ENCODE peak calls at places on chromosomes 2 and 18, in four cellular contexts. A is keratinocyte, B is hepatocyte, C is kidney. O is an unnamed sample.

GRCh38 chr2:42129947-42130346 is 39.2 kb upstream of the EML4 start:
- DNase-seq in A (no peak), C (no peak), B (no peak), O (no peak)

GRCh38 chr2:55012648-55013484 is 37.4 kb downstream of the RTN4 start:
- DNase-seq in C (no peak), B (no peak), A (no peak), O (no peak)

GRCh38 chr2:234705108-234705507 is 208.2 kb upstream of the ARL4C start:
- DNase-seq in A (no peak), B (no peak), C (no peak), O (no peak)

GRCh38 chr2:103139628-103140268 is 377.9 kb downstream of the TMEM182 start:
- DNase-seq in B (no peak), C (no peak), A (no peak), O (no peak)

GRCh38 chr2:147006724-147007123 is 838.1 kb upstream of the ACVR2A start:
- DNase-seq in A (no peak), C (no peak), B (no peak), O (no peak)

GRCh38 chr2:237691200-237691907 is 64.0 kb downstream of the LRRFIP1 start:
- DNase-seq in B (peak; percentile 51), C (no peak), A (no peak), O (no peak)

GRCh38 chr2:233453916-233454315 is 99.6 kb downstream of the DGKD start:
- DNase-seq in B (no peak), A (no peak), C (peak; percentile 36), O (peak; percentile 20)

GRCh38 chr2:188820576-188820975 is 153.6 kb upstream of the COL3A1 start:
- DNase-seq in A (no peak), C (no peak), B (no peak), O (no peak)

GRCh38 chr2:127076924-127077323 is 30.0 kb downstream of the BIN1 start:
- DNase-seq in B (no peak), C (no peak), A (no peak), O (no peak)

GRCh38 chr2:38076250-38076709 is 329 bp upstream of the CYP1B1 start:
- DNase-seq in A (no peak), C (peak; percentile 96), B (peak; percentile 88), O (peak; percentile 89)

GRCh38 chr18:13414542-13414941 is 196.0 kb downstream of the LDLRAD4 start:
- DNase-seq in C (no peak), A (no peak), B (no peak), O (no peak)

GRCh38 chr2:150085478-150085877 is 402.0 kb downstream of the RND3 start:
- DNase-seq in C (no peak), A (no peak), B (no peak), O (no peak)

GRCh38 chr2:141341444-141341843 is 789.4 kb downstream of the LRP1B start:
- DNase-seq in B (peak; percentile 16), A (no peak), C (no peak), O (no peak)

GRCh38 chr2:235601960-235602704 is 108.3 kb downstream of the AGAP1 start:
- DNase-seq in C (no peak), B (no peak), A (no peak), O (no peak)

GRCh38 chr2:191631754-191632153 is 46.2 kb upstream of the NABP1 start:
- DNase-seq in A (no peak), B (peak; percentile 67), C (no peak), O (peak; percentile 61)

GRCh38 chr2:146602856-146603255 is 1242.0 kb upstream of the ACVR2A start:
- DNase-seq in A (no peak), B (no peak), C (no peak), O (no peak)

GRCh38 chr2:31138037-31138962 is at the start of gene GALNT14:
- DNase-seq in B (peak; percentile 81), C (peak; percentile 92), A (no peak), O (peak; percentile 67)

GRCh38 chr2:45554764-45555163 is 56.3 kb downstream of the SRBD1 start:
- DNase-seq in A (no peak), B (no peak), C (no peak), O (no peak)

GRCh38 chr18:75223687-75224347 is 13.2 kb downstream of the TSHZ1 start:
- DNase-seq in C (no peak), A (no peak), B (peak; percentile 37), O (no peak)

GRCh38 chr2:20582600-20583221 is 68.2 kb downstream of the HS1BP3 start:
- DNase-seq in C (peak; percentile 62), A (no peak), B (no peak), O (peak; percentile 52)

GRCh38 chr18:40012931-40013609 is 1942.0 kb upstream of the PIK3C3 start:
- DNase-seq in A (no peak), B (no peak), C (no peak), O (no peak)

GRCh38 chr2:9318461-9319337 is 104.6 kb downstream of the ITGB1BP1 start:
- DNase-seq in C (peak; percentile 86), B (no peak), A (no peak), O (peak; percentile 57)

GRCh38 chr18:44887227-44887631 is 206.5 kb downstream of the SETBP1 start:
- DNase-seq in A (peak; percentile 79), B (peak; percentile 78), C (no peak), O (no peak)

GRCh38 chr18:9736942-9737813 is 29.1 kb downstream of the RAB31 start:
- DNase-seq in B (peak; percentile 54), C (no peak), A (no peak), O (peak; percentile 13)

GRCh38 chr2:215831296-215831913 is 181.9 kb downstream of the MREG start:
- DNase-seq in A (no peak), C (no peak), B (peak; percentile 28), O (no peak)

GRCh38 chr2:110115291-110116032 is at the start of gene MALL:
- DNase-seq in C (peak; percentile 75), A (no peak), B (peak; percentile 78), O (no peak)

GRCh38 chr2:110114801-110115200 is 821 bp downstream of the MALL start:
- DNase-seq in B (peak; percentile 48), A (no peak), C (no peak), O (no peak)

GRCh38 chr2:110116033-110116710 is 550 bp upstream of the MALL start:
- DNase-seq in C (peak; percentile 82), A (no peak), B (peak; percentile 50), O (no peak)

DNA sequence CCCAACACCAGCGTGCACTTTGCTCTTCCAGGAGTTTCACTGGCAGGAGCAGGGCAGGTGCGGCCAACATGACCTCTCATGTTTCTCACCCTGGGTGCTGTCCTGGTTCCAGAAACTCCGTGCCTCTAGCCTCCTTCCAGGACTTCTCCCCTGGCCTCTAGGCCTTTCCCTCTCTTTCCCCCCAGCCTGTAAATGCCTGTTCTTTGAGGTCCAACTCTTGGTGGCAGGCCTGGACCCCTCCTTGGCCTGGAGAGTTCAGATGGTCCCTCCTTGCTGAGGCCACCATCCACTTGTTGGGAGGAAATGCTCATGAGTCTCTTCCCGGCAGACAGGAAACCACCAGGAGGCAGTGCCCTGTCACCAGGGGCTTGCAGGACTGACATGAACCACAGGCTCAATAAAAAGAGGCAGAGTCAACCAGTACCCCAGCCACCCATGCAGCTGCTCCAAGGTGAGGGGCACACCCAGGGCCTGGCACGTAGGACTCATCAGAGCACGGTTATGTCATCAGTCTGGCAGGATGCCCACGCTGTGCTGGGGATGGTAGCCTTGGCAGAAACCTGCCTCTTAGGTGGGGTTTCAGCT is 1.5 kb downstream of the MALL start:
- DNase-seq in B (peak; percentile 35), C (peak; percentile 75), A (no peak), O (no peak)
- TF ChIP-seq CTCF in B (peak; percentile 3), C (no peak), A (peak; percentile 62), O (no peak)

GRCh38 chr2:178005756-178006155 is 66.8 kb downstream of the PDE11A start:
- DNase-seq in C (no peak), A (no peak), B (no peak), O (no peak)

GRCh38 chr2:178006710-178007109 is 65.9 kb downstream of the PDE11A start:
- DNase-seq in A (no peak), B (no peak), C (no peak), O (no peak)

GRCh38 chr2:177998006-177998405 is 74.6 kb downstream of the PDE11A start:
- DNase-seq in C (no peak), B (no peak), A (no peak), O (no peak)

GRCh38 chr2:177998996-177999395 is 73.6 kb downstream of the PDE11A start:
- DNase-seq in C (no peak), B (no peak), A (no peak), O (no peak)

GRCh38 chr2:178002038-178002437 is 70.5 kb downstream of the PDE11A start:
- DNase-seq in C (no peak), A (no peak), B (no peak), O (no peak)
- H3K9me3 ChIP-seq in C (no peaks in the 10 kb centered on the region), A (no peaks in the 10 kb centered on the region), B (no peaks in the 10 kb centered on the region), O (no peaks in the 10 kb centered on the region)

GRCh38 chr2:182368446-182368845 is 58.4 kb downstream of the PDE1A start:
- DNase-seq in B (no peak), C (no peak), A (no peak), O (no peak)
- H3K4me1 ChIP-seq in B (no peaks in the 10 kb centered on the region), C (no peaks in the 10 kb centered on the region), A (peaks cover 25% of the 10 kb centered on the region), O (no peaks in the 10 kb centered on the region)

DNA sequence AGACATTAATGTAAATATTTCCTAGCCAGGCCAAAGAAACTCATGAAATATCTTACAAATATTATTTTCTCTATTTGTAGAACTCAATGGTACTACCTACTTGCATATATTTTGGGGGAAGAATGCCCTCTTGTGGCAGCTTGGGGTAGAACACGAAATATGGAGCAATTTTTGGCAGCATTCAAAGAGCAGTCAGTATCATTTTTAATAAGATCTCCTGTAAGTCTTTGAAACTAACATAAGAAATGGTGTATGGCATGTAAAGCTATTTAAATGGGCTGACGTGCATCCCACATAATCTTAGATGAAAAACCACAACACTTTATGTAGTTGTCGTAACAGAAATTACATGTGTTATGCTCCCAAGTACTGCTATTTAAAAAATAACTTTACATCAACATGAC is 62.3 kb upstream of the CCDC195 start:
- DNase-seq in A (no peak), B (peak; percentile 47), C (no peak), O (no peak)
- TF ChIP-seq CTCF in A (peak; percentile 71), B (peak; percentile 88), C (peak; percentile 71), O (peak; percentile 83)

GRCh38 chr18:78738076-78738690 is 241.4 kb upstream of the SALL3 start:
- DNase-seq in B (no peak), A (no peak), C (no peak), O (no peak)
- H3K9me3 ChIP-seq in B (no peaks in the 10 kb centered on the region), A (peaks cover 20% of the 10 kb centered on the region), C (no peaks in the 10 kb centered on the region), O (no peaks in the 10 kb centered on the region)

GRCh38 chr18:48752478-48752877 is 198.3 kb downstream of the SMAD7 start:
- DNase-seq in B (no peak), C (peak; percentile 27), A (peak; percentile 63), O (no peak)

GRCh38 chr18:48753741-48754140 is 197.0 kb downstream of the SMAD7 start:
- DNase-seq in A (no peak), C (peak; percentile 25), B (no peak), O (no peak)

GRCh38 chr18:48754559-48754958 is 196.2 kb downstream of the SMAD7 start:
- DNase-seq in A (no peak), B (no peak), C (peak; percentile 48), O (peak; percentile 27)

GRCh38 chr18:48751727-48752468 is 198.9 kb downstream of the SMAD7 start:
- DNase-seq in B (no peak), C (peak; percentile 46), A (no peak), O (no peak)

GRCh38 chr18:48752928-48753327 is 197.8 kb downstream of the SMAD7 start:
- DNase-seq in C (peak; percentile 56), B (no peak), A (no peak), O (no peak)
- H3K4me1 ChIP-seq in C (no peaks in the 10 kb centered on the region), B (no peaks in the 10 kb centered on the region), A (peaks cover 12% of the 10 kb centered on the region), O (no peaks in the 10 kb centered on the region)